ENCODE peak calls at places on chromosomes 16 and 17, in six cellular contexts. One of them, this sample, is unnamed.

GRCh38 chr17:61009619-61010018 is 332.0 kb downstream of the BCAS3 start:
- DNase-seq in H1: no peak
- DNase-seq in cardiac muscle cell: peak; percentile 42
- DNase-seq in fibroblast of lung: peak; percentile 49
- DNase-seq in GM20000: no peak
- DNase-seq in glutamatergic neuron: no peak
- DNase-seq in this sample: no peak

GRCh38 chr17:31321481-31321880 is at the start of gene EVI2A:
- DNase-seq in H1: no peak
- DNase-seq in cardiac muscle cell: peak; percentile 88
- DNase-seq in fibroblast of lung: peak; percentile 76
- DNase-seq in GM20000: peak; percentile 65
- DNase-seq in glutamatergic neuron: no peak
- DNase-seq in this sample: peak; percentile 94

GRCh38 chr17:82384730-82385429 is 13.3 kb downstream of the UTS2R start:
- DNase-seq in H1: no peak
- DNase-seq in cardiac muscle cell: no peak
- DNase-seq in fibroblast of lung: peak; percentile 23
- DNase-seq in GM20000: no peak
- DNase-seq in glutamatergic neuron: peak; percentile 45
- DNase-seq in this sample: no peak

GRCh38 chr17:35082073-35082657 is 18.7 kb upstream of the RFFL start:
- DNase-seq in H1: no peak
- DNase-seq in cardiac muscle cell: peak; percentile 74
- DNase-seq in fibroblast of lung: peak; percentile 82
- DNase-seq in GM20000: peak; percentile 19
- DNase-seq in glutamatergic neuron: no peak
- DNase-seq in this sample: peak; percentile 21

GRCh38 chr17:2982854-2983636 is 80.4 kb downstream of the OR1D5 start:
- DNase-seq in H1: no peak
- DNase-seq in cardiac muscle cell: peak; percentile 95
- DNase-seq in fibroblast of lung: peak; percentile 96
- DNase-seq in GM20000: no peak
- DNase-seq in glutamatergic neuron: no peak
- DNase-seq in this sample: no peak

GRCh38 chr17:50919321-50920040 is 53.3 kb upstream of the TOB1 start:
- DNase-seq in H1: no peak
- DNase-seq in cardiac muscle cell: peak; percentile 86
- DNase-seq in fibroblast of lung: peak; percentile 79
- DNase-seq in GM20000: peak; percentile 71
- DNase-seq in glutamatergic neuron: peak; percentile 80
- DNase-seq in this sample: peak; percentile 89

GRCh38 chr17:56697190-56697589 is 103.7 kb downstream of the NOG start:
- DNase-seq in H1: no peak
- DNase-seq in cardiac muscle cell: no peak
- DNase-seq in fibroblast of lung: no peak
- DNase-seq in GM20000: no peak
- DNase-seq in glutamatergic neuron: no peak
- DNase-seq in this sample: no peak

GRCh38 chr16:88759245-88759975 is 25.6 kb downstream of the PIEZO1 start:
- DNase-seq in H1: no peak
- DNase-seq in cardiac muscle cell: peak; percentile 40
- DNase-seq in fibroblast of lung: peak; percentile 70
- DNase-seq in GM20000: no peak
- DNase-seq in glutamatergic neuron: no peak
- DNase-seq in this sample: peak; percentile 38

DNA sequence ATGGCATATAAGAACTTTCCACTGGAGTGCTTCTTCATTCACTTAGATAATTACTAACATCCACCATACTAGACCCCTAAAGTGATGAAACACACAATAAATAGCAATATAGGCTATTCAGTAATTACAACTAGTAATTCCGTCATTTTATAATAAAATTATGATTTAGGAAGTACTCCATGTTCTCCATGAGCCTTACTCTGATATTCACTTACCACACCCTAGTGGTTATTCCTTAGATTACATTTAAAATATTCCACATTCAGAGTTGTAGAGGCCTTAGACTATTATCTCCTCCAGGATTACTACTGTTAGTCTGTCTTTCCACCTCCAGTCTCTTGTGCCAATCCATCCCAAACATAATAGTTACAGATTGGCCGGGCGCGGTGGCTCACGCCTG is 62.4 kb downstream of the STH start:
- DNase-seq in H1: no peak
- DNase-seq in cardiac muscle cell: peak; percentile 44
- DNase-seq in fibroblast of lung: peak; percentile 31
- DNase-seq in GM20000: no peak
- DNase-seq in glutamatergic neuron: no peak
- DNase-seq in this sample: no peak
- TF ChIP-seq CTCF in H1: no peak
- TF ChIP-seq CTCF in cardiac muscle cell: peak; percentile 28
- TF ChIP-seq CTCF in fibroblast of lung: no peak
- TF ChIP-seq CTCF in GM20000: no peak
- TF ChIP-seq CTCF in glutamatergic neuron: peak; percentile 67
- TF ChIP-seq CTCF in this sample: peak; percentile 54

GRCh38 chr17:78345791-78346494 is 13.9 kb downstream of the SOCS3 start:
- DNase-seq in H1: no peak
- DNase-seq in cardiac muscle cell: no peak
- DNase-seq in fibroblast of lung: no peak
- DNase-seq in GM20000: no peak
- DNase-seq in glutamatergic neuron: no peak
- DNase-seq in this sample: no peak

GRCh38 chr17:78349831-78350631 is 9.8 kb downstream of the SOCS3 start:
- DNase-seq in H1: no peak
- DNase-seq in cardiac muscle cell: no peak
- DNase-seq in fibroblast of lung: no peak
- DNase-seq in GM20000: no peak
- DNase-seq in glutamatergic neuron: no peak
- DNase-seq in this sample: no peak

GRCh38 chr17:78346605-78347250 is 13.1 kb downstream of the SOCS3 start:
- DNase-seq in H1: no peak
- DNase-seq in cardiac muscle cell: no peak
- DNase-seq in fibroblast of lung: no peak
- DNase-seq in GM20000: no peak
- DNase-seq in glutamatergic neuron: no peak
- DNase-seq in this sample: no peak

GRCh38 chr17:78347453-78347852 is 12.4 kb downstream of the SOCS3 start:
- DNase-seq in H1: no peak
- DNase-seq in cardiac muscle cell: no peak
- DNase-seq in fibroblast of lung: no peak
- DNase-seq in GM20000: no peak
- DNase-seq in glutamatergic neuron: no peak
- DNase-seq in this sample: no peak

GRCh38 chr17:78348055-78348745 is 11.7 kb downstream of the SOCS3 start:
- DNase-seq in H1: no peak
- DNase-seq in cardiac muscle cell: no peak
- DNase-seq in fibroblast of lung: no peak
- DNase-seq in GM20000: no peak
- DNase-seq in glutamatergic neuron: no peak
- DNase-seq in this sample: no peak
- TF ChIP-seq CTCF in H1: no peak
- TF ChIP-seq CTCF in cardiac muscle cell: no peak
- TF ChIP-seq CTCF in fibroblast of lung: no peak
- TF ChIP-seq CTCF in GM20000: no peak
- TF ChIP-seq CTCF in glutamatergic neuron: no peak
- TF ChIP-seq CTCF in this sample: no peak

GRCh38 chr16:79653337-79654000 is 52.9 kb upstream of the MAF start:
- DNase-seq in H1: no peak
- DNase-seq in cardiac muscle cell: peak; percentile 90
- DNase-seq in fibroblast of lung: peak; percentile 96
- DNase-seq in GM20000: no peak
- DNase-seq in glutamatergic neuron: no peak
- DNase-seq in this sample: no peak
- TF ChIP-seq CTCF in H1: no peak
- TF ChIP-seq CTCF in cardiac muscle cell: no peak
- TF ChIP-seq CTCF in fibroblast of lung: no peak
- TF ChIP-seq CTCF in GM20000: no peak
- TF ChIP-seq CTCF in glutamatergic neuron: no peak
- TF ChIP-seq CTCF in this sample: no peak

GRCh38 chr17:19546289-19547065 is 12.8 kb downstream of the SLC47A1 start:
- DNase-seq in H1: no peak
- DNase-seq in cardiac muscle cell: no peak
- DNase-seq in fibroblast of lung: no peak
- DNase-seq in GM20000: no peak
- DNase-seq in glutamatergic neuron: no peak
- DNase-seq in this sample: peak; percentile 11
- TF ChIP-seq CTCF in H1: peak; percentile 39
- TF ChIP-seq CTCF in cardiac muscle cell: no peak
- TF ChIP-seq CTCF in fibroblast of lung: no peak
- TF ChIP-seq CTCF in GM20000: no peak
- TF ChIP-seq CTCF in glutamatergic neuron: no peak
- TF ChIP-seq CTCF in this sample: no peak

GRCh38 chr17:58100506-58100905 is 17.3 kb downstream of the DYNLL2 start:
- DNase-seq in H1: no peak
- DNase-seq in cardiac muscle cell: no peak
- DNase-seq in fibroblast of lung: no peak
- DNase-seq in GM20000: no peak
- DNase-seq in glutamatergic neuron: no peak
- DNase-seq in this sample: no peak

GRCh38 chr17:58097384-58098088 is 14.3 kb downstream of the DYNLL2 start:
- DNase-seq in H1: no peak
- DNase-seq in cardiac muscle cell: no peak
- DNase-seq in fibroblast of lung: no peak
- DNase-seq in GM20000: no peak
- DNase-seq in glutamatergic neuron: no peak
- DNase-seq in this sample: no peak

GRCh38 chr17:58092797-58093385 is 9.7 kb downstream of the DYNLL2 start:
- DNase-seq in H1: no peak
- DNase-seq in cardiac muscle cell: no peak
- DNase-seq in fibroblast of lung: no peak
- DNase-seq in GM20000: no peak
- DNase-seq in glutamatergic neuron: no peak
- DNase-seq in this sample: no peak

GRCh38 chr17:58094118-58094517 is 10.9 kb downstream of the DYNLL2 start:
- DNase-seq in H1: no peak
- DNase-seq in cardiac muscle cell: no peak
- DNase-seq in fibroblast of lung: no peak
- DNase-seq in GM20000: no peak
- DNase-seq in glutamatergic neuron: no peak
- DNase-seq in this sample: no peak

DNA sequence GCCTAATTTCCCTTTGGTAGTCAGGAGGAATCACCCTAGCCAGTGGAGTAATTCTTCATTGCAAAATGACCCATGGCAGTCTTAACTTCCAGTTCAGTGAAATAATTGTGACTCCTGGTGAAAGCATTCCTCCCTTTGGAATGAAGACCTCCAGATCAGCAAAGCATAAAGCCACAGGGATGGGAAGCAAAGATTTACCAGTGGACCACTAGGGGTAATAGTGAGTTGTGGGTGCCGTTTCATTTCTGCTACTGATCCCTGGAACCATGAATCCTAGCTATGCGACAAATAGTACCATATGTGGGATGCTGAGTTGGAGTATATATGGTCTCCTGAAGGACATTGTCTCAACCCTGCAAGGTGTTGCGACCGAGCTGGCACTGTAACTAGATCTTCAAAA is 13.7 kb downstream of the DYNLL2 start:
- DNase-seq in H1: no peak
- DNase-seq in cardiac muscle cell: no peak
- DNase-seq in fibroblast of lung: no peak
- DNase-seq in GM20000: no peak
- DNase-seq in glutamatergic neuron: no peak
- DNase-seq in this sample: no peak
- TF ChIP-seq CTCF in H1: no peak
- TF ChIP-seq CTCF in cardiac muscle cell: no peak
- TF ChIP-seq CTCF in fibroblast of lung: no peak
- TF ChIP-seq CTCF in GM20000: no peak
- TF ChIP-seq CTCF in glutamatergic neuron: no peak
- TF ChIP-seq CTCF in this sample: no peak

DNA sequence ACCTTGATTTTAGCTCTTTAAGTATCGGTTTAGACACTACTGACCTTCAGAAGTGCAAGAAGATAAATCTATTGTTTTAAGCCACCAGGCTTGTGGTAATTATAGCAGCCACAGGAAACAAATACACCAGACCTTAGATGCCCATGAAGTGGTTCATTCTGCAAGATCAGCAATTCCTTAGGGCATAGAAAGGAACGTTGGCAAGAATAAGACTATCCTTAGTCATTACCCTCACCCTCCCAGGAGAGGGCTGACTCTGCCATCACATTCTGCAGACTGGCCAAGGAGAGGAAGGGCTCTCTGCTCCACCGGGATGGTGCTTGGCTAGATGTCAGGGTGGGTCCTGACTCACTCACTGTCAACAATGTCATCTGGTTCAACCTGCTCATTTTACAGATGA is 14.1 kb upstream of the NDEL1 start:
- DNase-seq in H1: no peak
- DNase-seq in cardiac muscle cell: no peak
- DNase-seq in fibroblast of lung: no peak
- DNase-seq in GM20000: no peak
- DNase-seq in glutamatergic neuron: no peak
- DNase-seq in this sample: no peak
- TF ChIP-seq CTCF in H1: no peak
- TF ChIP-seq CTCF in cardiac muscle cell: no peak
- TF ChIP-seq CTCF in fibroblast of lung: no peak
- TF ChIP-seq CTCF in GM20000: no peak
- TF ChIP-seq CTCF in glutamatergic neuron: no peak
- TF ChIP-seq CTCF in this sample: no peak

DNA sequence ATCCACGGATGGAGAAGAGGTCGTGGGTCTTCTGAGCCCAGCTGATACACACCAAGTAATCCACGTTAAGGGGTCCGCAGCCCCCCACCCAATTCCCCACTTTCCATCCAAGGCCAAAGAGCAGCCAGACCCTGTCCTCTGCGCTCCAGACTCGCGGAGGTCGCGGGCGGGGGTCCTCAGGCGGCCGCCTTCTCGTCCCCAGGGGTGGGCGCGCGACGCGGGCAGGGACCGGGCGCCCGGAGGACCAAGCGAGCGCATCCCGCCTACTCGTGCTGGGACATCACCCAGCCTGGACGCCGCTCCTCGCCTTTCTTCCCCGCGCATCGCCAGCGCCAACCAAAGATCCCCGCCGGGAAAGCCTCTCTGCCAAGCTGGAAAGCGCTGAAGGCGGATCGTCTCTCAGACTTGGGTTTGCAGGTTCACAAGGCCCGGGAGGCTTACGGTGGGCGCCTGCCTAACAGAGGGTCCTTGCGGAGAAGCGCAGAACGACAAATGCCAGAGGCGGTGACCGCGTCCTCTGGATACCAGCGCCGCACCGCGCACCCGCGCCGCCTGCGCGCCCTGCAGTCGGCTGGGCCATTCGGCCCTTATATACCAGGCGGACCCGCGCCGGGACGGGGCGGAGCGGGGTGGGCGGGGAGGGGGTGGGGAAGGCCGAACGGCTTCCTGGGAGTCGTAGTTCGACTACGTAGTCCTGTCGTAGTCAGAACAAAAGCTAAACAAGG is 471.6 kb downstream of the SOX9 start:
- DNase-seq in H1: peak; percentile 58
- DNase-seq in cardiac muscle cell: peak; percentile 89
- DNase-seq in fibroblast of lung: peak; percentile 86
- DNase-seq in GM20000: peak; percentile 79
- DNase-seq in glutamatergic neuron: peak; percentile 89
- DNase-seq in this sample: peak; percentile 51
- TF ChIP-seq CTCF in H1: no peak
- TF ChIP-seq CTCF in cardiac muscle cell: no peak
- TF ChIP-seq CTCF in fibroblast of lung: no peak
- TF ChIP-seq CTCF in GM20000: no peak
- TF ChIP-seq CTCF in glutamatergic neuron: no peak
- TF ChIP-seq CTCF in this sample: no peak